ENCODE peak calls at places on chromosomes 11 and 22, in six cellular contexts. One of them, this sample, is unnamed.

GRCh38 chr11:394034-394857 is at the start of gene PKP3:
- DNase-seq in AG04450: no peak
- DNase-seq in GM12865: no peak
- DNase-seq in RWPE1: peak; percentile 91
- DNase-seq in cardiac fibroblast: peak; percentile 50
- DNase-seq in prostate gland: peak; percentile 92
- DNase-seq in this sample: no peak

GRCh38 chr11:35714882-35715612 is 52.5 kb downstream of the TRIM44 start:
- DNase-seq in AG04450: no peak
- DNase-seq in GM12865: peak; percentile 86
- DNase-seq in RWPE1: no peak
- DNase-seq in cardiac fibroblast: peak; percentile 26
- DNase-seq in prostate gland: no peak
- DNase-seq in this sample: peak; percentile 39

GRCh38 chr11:47466701-47467250 is 17.8 kb upstream of the RAPSN start:
- DNase-seq in AG04450: no peak
- DNase-seq in GM12865: no peak
- DNase-seq in RWPE1: no peak
- DNase-seq in cardiac fibroblast: peak; percentile 87
- DNase-seq in prostate gland: no peak
- DNase-seq in this sample: no peak

GRCh38 chr22:45268958-45269844 is 15.5 kb upstream of the UPK3A start:
- DNase-seq in AG04450: peak; percentile 23
- DNase-seq in GM12865: peak; percentile 88
- DNase-seq in RWPE1: peak; percentile 74
- DNase-seq in cardiac fibroblast: peak; percentile 81
- DNase-seq in prostate gland: peak; percentile 85
- DNase-seq in this sample: peak; percentile 83

GRCh38 chr11:2806351-2807058 is 79.1 kb downstream of the CDKN1C start:
- DNase-seq in AG04450: no peak
- DNase-seq in GM12865: no peak
- DNase-seq in RWPE1: no peak
- DNase-seq in cardiac fibroblast: no peak
- DNase-seq in prostate gland: no peak
- DNase-seq in this sample: no peak

GRCh38 chr11:2140411-2141400 is 1.5 kb upstream of the IGF2 start:
- DNase-seq in AG04450: no peak
- DNase-seq in GM12865: no peak
- DNase-seq in RWPE1: no peak
- DNase-seq in cardiac fibroblast: no peak
- DNase-seq in prostate gland: no peak
- DNase-seq in this sample: no peak

GRCh38 chr11:122342089-122342749 is 226.2 kb upstream of the BLID start:
- DNase-seq in AG04450: no peak
- DNase-seq in GM12865: peak; percentile 2
- DNase-seq in RWPE1: peak; percentile 43
- DNase-seq in cardiac fibroblast: no peak
- DNase-seq in prostate gland: no peak
- DNase-seq in this sample: no peak

GRCh38 chr11:18650859-18651557 is 16.9 kb upstream of the SPTY2D1 start:
- DNase-seq in AG04450: peak; percentile 42
- DNase-seq in GM12865: peak; percentile 88
- DNase-seq in RWPE1: no peak
- DNase-seq in cardiac fibroblast: peak; percentile 83
- DNase-seq in prostate gland: peak; percentile 11
- DNase-seq in this sample: peak; percentile 65

GRCh38 chr11:76267563-76267962 is 61.3 kb upstream of the WNT11 start:
- DNase-seq in AG04450: no peak
- DNase-seq in GM12865: no peak
- DNase-seq in RWPE1: no peak
- DNase-seq in cardiac fibroblast: peak; percentile 54
- DNase-seq in prostate gland: no peak
- DNase-seq in this sample: no peak

GRCh38 chr11:113505046-113505445 is 29.8 kb upstream of the DRD2 start:
- DNase-seq in AG04450: no peak
- DNase-seq in GM12865: no peak
- DNase-seq in RWPE1: no peak
- DNase-seq in cardiac fibroblast: peak; percentile 8
- DNase-seq in prostate gland: no peak
- DNase-seq in this sample: no peak

GRCh38 chr11:133269272-133269671 is 263.0 kb downstream of the OPCML start:
- DNase-seq in AG04450: no peak
- DNase-seq in GM12865: peak; percentile 90
- DNase-seq in RWPE1: no peak
- DNase-seq in cardiac fibroblast: no peak
- DNase-seq in prostate gland: no peak
- DNase-seq in this sample: no peak

GRCh38 chr11:69878927-69879733 is 59.9 kb upstream of the FGF3 start:
- DNase-seq in AG04450: no peak
- DNase-seq in GM12865: no peak
- DNase-seq in RWPE1: no peak
- DNase-seq in cardiac fibroblast: no peak
- DNase-seq in prostate gland: no peak
- DNase-seq in this sample: no peak

GRCh38 chr11:115678942-115679341 is 174.7 kb upstream of the CADM1 start:
- DNase-seq in AG04450: no peak
- DNase-seq in GM12865: no peak
- DNase-seq in RWPE1: no peak
- DNase-seq in cardiac fibroblast: no peak
- DNase-seq in prostate gland: no peak
- DNase-seq in this sample: no peak

GRCh38 chr22:29030618-29031235 is 30.9 kb downstream of the C22orf31 start:
- DNase-seq in AG04450: no peak
- DNase-seq in GM12865: no peak
- DNase-seq in RWPE1: peak; percentile 56
- DNase-seq in cardiac fibroblast: peak; percentile 82
- DNase-seq in prostate gland: peak; percentile 77
- DNase-seq in this sample: peak; percentile 42

GRCh38 chr11:12285106-12285505 is 92.3 kb upstream of the PARVA start:
- DNase-seq in AG04450: peak; percentile 89
- DNase-seq in GM12865: no peak
- DNase-seq in RWPE1: no peak
- DNase-seq in cardiac fibroblast: peak; percentile 81
- DNase-seq in prostate gland: no peak
- DNase-seq in this sample: no peak

GRCh38 chr11:10038916-10039315 is 255.1 kb downstream of the SBF2 start:
- DNase-seq in AG04450: no peak
- DNase-seq in GM12865: no peak
- DNase-seq in RWPE1: no peak
- DNase-seq in cardiac fibroblast: peak; percentile 73
- DNase-seq in prostate gland: no peak
- DNase-seq in this sample: no peak

GRCh38 chr11:59776210-59777066 is 21.3 kb downstream of the STX3 start:
- DNase-seq in AG04450: peak; percentile 36
- DNase-seq in GM12865: no peak
- DNase-seq in RWPE1: peak; percentile 96
- DNase-seq in cardiac fibroblast: peak; percentile 31
- DNase-seq in prostate gland: peak; percentile 29
- DNase-seq in this sample: peak; percentile 3

GRCh38 chr11:66326261-66327111 is 9.6 kb upstream of the CD248 start:
- DNase-seq in AG04450: no peak
- DNase-seq in GM12865: no peak
- DNase-seq in RWPE1: no peak
- DNase-seq in cardiac fibroblast: peak; percentile 72
- DNase-seq in prostate gland: no peak
- DNase-seq in this sample: peak; percentile 85

DNA sequence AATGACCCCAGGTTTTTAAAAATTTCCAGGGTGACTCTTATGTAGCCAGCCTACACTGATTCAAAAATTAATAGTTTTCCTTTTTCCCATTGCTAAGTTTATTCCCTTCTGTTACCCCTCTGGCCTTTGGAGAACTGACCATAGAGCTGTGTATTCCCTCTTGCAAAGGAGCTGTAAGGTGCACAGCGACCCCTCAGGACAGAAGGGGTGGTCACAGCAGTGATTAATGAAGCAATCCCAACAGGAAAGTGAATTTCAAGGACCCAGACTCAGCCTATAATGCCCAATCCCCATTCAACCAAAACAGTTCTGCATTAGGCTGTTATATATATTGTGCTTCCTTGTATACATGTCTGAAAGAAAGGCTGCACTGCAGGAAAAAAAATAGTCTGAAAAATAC is 147.1 kb downstream of the WT1 start:
- DNase-seq in AG04450: no peak
- DNase-seq in GM12865: no peak
- DNase-seq in RWPE1: no peak
- DNase-seq in cardiac fibroblast: no peak
- DNase-seq in prostate gland: no peak
- DNase-seq in this sample: no peak
- TF ChIP-seq CTCF in AG04450: peak; percentile 6
- TF ChIP-seq CTCF in GM12865: no peak
- TF ChIP-seq CTCF in RWPE1: no peak
- TF ChIP-seq CTCF in cardiac fibroblast: no peak
- TF ChIP-seq CTCF in prostate gland: no peak
- TF ChIP-seq CTCF in this sample: no peak

GRCh38 chr11:64312947-64313346 is 4.4 kb downstream of the TRMT112 start:
- DNase-seq in AG04450: no peak
- DNase-seq in GM12865: no peak
- DNase-seq in RWPE1: no peak
- DNase-seq in cardiac fibroblast: no peak
- DNase-seq in prostate gland: no peak
- DNase-seq in this sample: no peak

GRCh38 chr11:64317325-64317960 is at the start of gene TRMT112:
- DNase-seq in AG04450: peak; percentile 92
- DNase-seq in GM12865: peak; percentile 100
- DNase-seq in RWPE1: peak; percentile 82
- DNase-seq in cardiac fibroblast: peak; percentile 99
- DNase-seq in prostate gland: peak; percentile 99
- DNase-seq in this sample: peak; percentile 98

GRCh38 chr11:64314146-64314804 is 3.1 kb downstream of the TRMT112 start:
- DNase-seq in AG04450: no peak
- DNase-seq in GM12865: no peak
- DNase-seq in RWPE1: no peak
- DNase-seq in cardiac fibroblast: no peak
- DNase-seq in prostate gland: no peak
- DNase-seq in this sample: no peak

GRCh38 chr11:64313491-64314145 is 3.7 kb downstream of the TRMT112 start:
- DNase-seq in AG04450: no peak
- DNase-seq in GM12865: no peak
- DNase-seq in RWPE1: no peak
- DNase-seq in cardiac fibroblast: peak; percentile 60
- DNase-seq in prostate gland: no peak
- DNase-seq in this sample: no peak

DNA sequence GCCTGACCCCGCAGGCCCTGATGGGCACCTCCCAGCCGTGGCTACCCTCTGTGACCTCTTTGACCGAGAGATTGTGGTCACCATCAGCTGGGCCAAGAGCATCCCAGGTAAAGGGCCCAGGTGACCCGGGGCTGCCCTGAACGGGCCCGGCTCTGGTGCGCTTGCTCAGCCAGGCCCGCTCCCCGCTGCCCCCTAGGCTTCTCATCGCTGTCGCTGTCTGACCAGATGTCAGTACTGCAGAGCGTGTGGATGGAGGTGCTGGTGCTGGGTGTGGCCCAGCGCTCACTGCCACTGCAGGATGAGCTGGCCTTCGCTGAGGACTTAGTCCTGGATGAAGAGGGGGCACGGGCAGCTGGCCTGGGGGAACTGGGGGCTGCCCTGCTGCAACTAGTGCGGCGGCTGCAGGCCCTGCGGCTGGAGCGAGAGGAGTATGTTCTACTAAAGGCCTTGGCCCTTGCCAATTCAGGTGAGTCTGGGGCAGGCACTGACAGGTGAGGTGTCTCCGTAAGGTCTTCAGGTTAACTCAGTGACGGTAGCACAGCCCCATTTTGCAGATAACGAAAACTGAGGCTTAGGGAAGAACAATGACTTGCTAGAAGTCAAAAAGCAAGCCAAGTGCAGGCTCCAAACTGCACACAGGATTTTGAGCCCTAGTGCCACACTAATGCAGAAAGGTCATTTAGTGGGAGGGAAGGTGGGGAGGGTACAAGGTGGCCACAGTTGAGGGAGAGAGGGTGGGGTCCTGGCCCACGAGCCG is 2.4 kb downstream of the TRMT112 start:
- DNase-seq in AG04450: no peak
- DNase-seq in GM12865: no peak
- DNase-seq in RWPE1: no peak
- DNase-seq in cardiac fibroblast: no peak
- DNase-seq in prostate gland: no peak
- DNase-seq in this sample: no peak
- TF ChIP-seq CTCF in AG04450: no peak
- TF ChIP-seq CTCF in GM12865: no peak
- TF ChIP-seq CTCF in RWPE1: no peak
- TF ChIP-seq CTCF in cardiac fibroblast: no peak
- TF ChIP-seq CTCF in prostate gland: no peak
- TF ChIP-seq CTCF in this sample: no peak

DNA sequence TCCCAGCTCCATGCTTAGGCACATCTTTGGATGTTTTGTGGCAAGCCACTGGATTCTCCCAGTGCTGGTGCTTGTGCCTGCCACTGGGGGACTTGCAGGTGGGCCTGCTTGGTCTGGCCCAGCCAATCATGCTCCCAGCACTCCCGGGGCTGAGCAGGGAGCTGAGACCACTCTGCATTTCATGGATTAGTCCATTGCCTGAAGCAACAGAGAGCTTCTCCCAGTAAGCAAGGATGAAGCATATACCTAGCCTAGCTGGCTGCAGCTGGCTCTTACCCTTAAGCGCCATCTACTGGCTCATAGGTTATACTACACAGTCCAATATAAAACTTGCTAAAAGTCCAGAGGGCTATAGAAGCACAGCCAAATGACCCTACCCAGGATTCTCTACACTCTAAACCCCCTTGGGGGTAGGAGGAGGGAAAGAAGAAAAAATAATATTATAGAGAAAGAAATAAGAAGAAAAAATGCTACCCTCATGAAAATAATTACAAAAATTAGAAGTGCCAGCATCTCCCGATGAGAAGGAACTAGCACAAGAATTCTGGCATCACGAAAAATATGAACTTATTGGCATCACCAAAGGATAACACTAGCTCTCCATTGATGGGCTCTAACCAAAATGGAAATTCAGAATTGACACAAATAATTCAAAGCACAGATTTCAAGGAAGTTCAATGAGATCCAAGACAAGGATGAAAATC is 275.3 kb downstream of the C11orf87 start:
- DNase-seq in AG04450: peak; percentile 15
- DNase-seq in GM12865: peak; percentile 55
- DNase-seq in RWPE1: peak; percentile 13
- DNase-seq in cardiac fibroblast: peak; percentile 76
- DNase-seq in prostate gland: no peak
- DNase-seq in this sample: peak; percentile 14
- TF ChIP-seq CTCF in AG04450: peak; percentile 75
- TF ChIP-seq CTCF in GM12865: peak; percentile 76
- TF ChIP-seq CTCF in RWPE1: peak; percentile 41
- TF ChIP-seq CTCF in cardiac fibroblast: peak; percentile 85
- TF ChIP-seq CTCF in prostate gland: no peak
- TF ChIP-seq CTCF in this sample: peak; percentile 61

DNA sequence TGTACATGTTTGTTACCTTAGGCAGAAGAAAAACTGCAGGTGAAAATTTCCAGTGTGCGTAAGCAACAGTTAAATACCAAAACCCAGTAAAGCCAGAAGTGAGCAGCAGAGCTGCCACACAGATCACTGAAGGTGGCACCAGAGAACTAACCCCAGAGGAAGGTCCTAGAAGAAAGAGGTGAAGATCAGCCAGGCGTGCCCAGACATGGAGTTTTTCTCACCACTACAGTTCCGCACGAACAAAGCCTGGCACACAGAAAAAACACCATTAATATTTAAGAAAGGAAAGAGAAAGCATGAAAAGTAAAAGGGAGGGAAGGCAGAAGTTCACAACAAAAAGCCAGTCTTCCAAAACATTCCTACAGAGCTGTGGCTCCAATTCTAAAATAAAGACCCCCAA is 60.7 kb downstream of the STK33 start:
- DNase-seq in AG04450: no peak
- DNase-seq in GM12865: peak; percentile 78
- DNase-seq in RWPE1: peak; percentile 63
- DNase-seq in cardiac fibroblast: no peak
- DNase-seq in prostate gland: no peak
- DNase-seq in this sample: no peak
- TF ChIP-seq CTCF in AG04450: no peak
- TF ChIP-seq CTCF in GM12865: peak; percentile 11
- TF ChIP-seq CTCF in RWPE1: peak; percentile 30
- TF ChIP-seq CTCF in cardiac fibroblast: no peak
- TF ChIP-seq CTCF in prostate gland: no peak
- TF ChIP-seq CTCF in this sample: no peak